ENCODE peak calls at places on chromosomes 13 and 19, in seven cellular contexts. P is gastrocnemius medialis, I is AG04450, M is prostate gland, Q is heart right ventricle, A is fibroblast of lung, Y is cardiac fibroblast. L is an unnamed sample.

GRCh38 chr19:39515551-39516191 is 732 bp downstream of the SELENOV start:
- DNase-seq in A (no peak), Y (no peak), P (no peak), M (no peak), I (no peak), Q (no peak), L (no peak)

GRCh38 chr19:39590265-39590664 is 12.1 kb upstream of the LGALS13 start:
- DNase-seq in P (no peak), Q (no peak), I (no peak), M (no peak), Y (peak; percentile 3), A (no peak), L (no peak)

GRCh38 chr13:97367016-97367415 is 67.0 kb upstream of the RAP2A start:
- DNase-seq in Q (no peak), M (no peak), I (no peak), P (peak; percentile 70), A (peak; percentile 79), Y (peak; percentile 23), L (peak; percentile 56)

GRCh38 chr13:23348270-23349126 is 85.0 kb downstream of the SACS start:
- DNase-seq in Y (peak; percentile 10), Q (no peak), A (peak; percentile 54), M (no peak), P (no peak), I (no peak), L (peak; percentile 39)

GRCh38 chr19:55901369-55902079 is 30.6 kb downstream of the NLRP13 start:
- DNase-seq in M (no peak), I (no peak), Q (no peak), P (no peak), A (no peak), Y (no peak), L (no peak)

GRCh38 chr13:24931450-24932217 is 164.3 kb upstream of the PABPC3 start:
- DNase-seq in M (no peak), P (no peak), Y (no peak), Q (no peak), I (no peak), A (no peak), L (no peak)

GRCh38 chr13:24911135-24911524 is 147.2 kb downstream of the RNF17 start:
- DNase-seq in Q (no peak), I (no peak), M (no peak), Y (peak; percentile 13), P (no peak), A (peak; percentile 62), L (peak; percentile 36)

GRCh38 chr13:33940898-33941297 is 122.9 kb downstream of the RFC3 start:
- DNase-seq in Q (no peak), A (no peak), P (no peak), M (no peak), Y (peak; percentile 23), I (no peak), L (no peak)

GRCh38 chr19:2149980-2150793 is 1.2 kb downstream of the AP3D1 start:
- DNase-seq in Y (peak; percentile 16), Q (no peak), A (no peak), M (no peak), P (peak; percentile 57), I (no peak), L (peak; percentile 48)

GRCh38 chr13:20424959-20425358 is 100.7 kb downstream of the CRYL1 start:
- DNase-seq in I (peak; percentile 26), M (no peak), Q (no peak), Y (peak; percentile 16), P (no peak), A (peak; percentile 51), L (no peak)

GRCh38 chr13:78121459-78122348 is 203.1 kb upstream of the EDNRB start:
- DNase-seq in Y (peak; percentile 85), M (peak; percentile 35), A (peak; percentile 83), P (peak; percentile 18), Q (no peak), I (no peak), L (peak; percentile 24)

GRCh38 chr13:58907347-58907746 is 1256.4 kb downstream of the DIAPH3 start:
- DNase-seq in M (no peak), P (no peak), I (no peak), A (peak; percentile 17), Q (no peak), Y (peak; percentile 8), L (no peak)

GRCh38 chr13:99737456-99737855 is 234.1 kb downstream of the ZIC5 start:
- DNase-seq in I (no peak), M (no peak), A (no peak), P (no peak), Y (no peak), Q (no peak), L (no peak)

GRCh38 chr13:60066206-60066605 is 97.5 kb downstream of the DIAPH3 start:
- DNase-seq in I (no peak), A (no peak), Q (no peak), Y (no peak), M (no peak), P (no peak), L (no peak)

GRCh38 chr19:51258761-51259160 is 7.9 kb downstream of the SIGLECL1 start:
- DNase-seq in I (no peak), Y (no peak), Q (no peak), P (no peak), A (no peak), M (no peak), L (no peak)

GRCh38 chr19:5913739-5914357 is at the start of gene CAPS:
- DNase-seq in Y (peak; percentile 82), Q (peak; percentile 59), A (peak; percentile 69), P (peak; percentile 28), M (peak; percentile 81), I (no peak), L (peak; percentile 63)

GRCh38 chr19:19033426-19034203 is at the start of the genes ARMC6 and SUGP2:
- DNase-seq in M (peak; percentile 80), I (peak; percentile 53), Q (peak; percentile 87), P (peak; percentile 80), A (peak; percentile 86), Y (peak; percentile 91), L (peak; percentile 80)

GRCh38 chr13:98879965-98880364 is 97.9 kb downstream of the DOCK9 start:
- DNase-seq in Y (no peak), M (no peak), I (no peak), A (no peak), Q (no peak), P (peak; percentile 69), L (no peak)

GRCh38 chr13:42720116-42720857 is 61.1 kb upstream of the FAM216B start:
- DNase-seq in A (peak; percentile 100), M (no peak), P (no peak), I (peak; percentile 91), Q (no peak), Y (peak; percentile 99), L (peak; percentile 95)

GRCh38 chr19:23823952-23824389 is 65.3 kb upstream of the ZNF681 start:
- DNase-seq in P (no peak), I (no peak), A (peak; percentile 3), Y (no peak), M (no peak), Q (no peak), L (no peak)

GRCh38 chr13:72244788-72245187 is 377.8 kb upstream of the DACH1 start:
- DNase-seq in Q (no peak), Y (no peak), P (no peak), A (no peak), I (no peak), M (no peak), L (no peak)

GRCh38 chr13:50124536-50125305 is 109.5 kb downstream of the KCNRG start:
- DNase-seq in P (no peak), Q (peak; percentile 54), A (peak; percentile 96), M (peak; percentile 97), I (no peak), Y (peak; percentile 98), L (peak; percentile 63)

DNA sequence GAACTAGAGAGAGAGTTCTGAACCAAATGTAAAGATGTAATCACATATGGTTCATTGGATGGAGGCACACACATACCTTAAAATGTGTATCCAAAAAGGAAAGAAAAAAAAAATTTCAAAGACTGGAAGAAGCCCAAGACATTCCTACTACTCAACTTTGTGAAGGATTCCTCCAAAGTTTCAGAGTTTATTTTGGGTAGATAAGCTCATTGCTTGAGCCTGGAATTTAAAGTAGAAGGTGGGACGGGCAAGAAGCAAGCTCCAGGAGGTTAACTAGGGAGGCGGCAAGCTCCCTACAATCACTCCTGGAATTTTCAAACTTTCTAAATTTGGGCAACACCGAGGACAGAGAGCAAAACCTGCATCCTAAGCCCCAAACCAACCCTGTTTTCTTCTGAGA is 1.9 kb downstream of the TSHZ3 start:
- DNase-seq in P (no peak), A (no peak), M (no peak), I (no peak), Y (peak; percentile 29), Q (no peak), L (no peak)
- H3K4me3 ChIP-seq in P (no peak overlapping the region), A (peak overlapping the region; percentile 91), M (peak overlapping the region; percentile 93), I (peak overlapping the region; percentile 88), Y (peak overlapping the region; percentile 80), Q (peak overlapping the region; percentile 90), L (peak overlapping the region; percentile 75)

GRCh38 chr13:48647625-48648024 is 6.1 kb upstream of the CYSLTR2 start:
- DNase-seq in I (no peak), Q (no peak), A (no peak), P (no peak), Y (no peak), M (no peak), L (no peak)
- TF ChIP-seq CTCF in I (no peak), Q (no peak), A (no peak), P (peak; percentile 8), Y (no peak), M (no peak), L (no peak)

DNA sequence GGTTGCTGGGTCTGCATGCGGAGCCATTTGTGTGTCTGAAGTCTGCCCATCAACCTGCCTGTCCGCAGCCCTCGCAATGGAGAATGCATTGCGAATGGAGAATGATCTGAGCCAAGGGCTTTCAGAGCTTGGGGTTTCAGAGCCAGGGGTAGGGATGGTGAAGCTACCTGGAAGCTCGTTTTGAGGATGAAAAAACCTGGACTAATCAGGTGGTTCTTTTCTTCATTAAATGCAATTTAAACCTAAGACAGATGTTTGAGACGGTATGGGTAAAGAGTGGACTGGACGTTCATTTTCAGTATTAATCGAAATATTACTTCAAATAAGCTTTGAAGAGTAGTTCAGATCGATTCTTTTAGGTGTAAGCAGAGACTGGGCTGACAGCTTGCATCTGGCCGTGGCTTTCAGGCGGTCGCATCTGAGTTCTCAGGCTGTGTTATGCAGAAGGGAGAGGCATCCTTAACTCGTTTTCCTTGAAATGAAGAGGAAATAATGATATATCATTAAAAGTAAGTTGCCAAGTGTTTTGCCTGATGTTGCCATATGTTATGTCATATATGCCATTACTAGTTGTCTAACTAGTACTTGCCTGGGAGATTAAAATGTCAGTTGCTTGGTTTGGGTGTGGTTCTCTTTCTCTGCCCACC is 801 bp downstream of the MCF2L start:
- DNase-seq in Q (no peak), Y (no peak), I (no peak), M (no peak), P (no peak), A (no peak), L (no peak)
- H3K4me3 ChIP-seq in Q (peak overlapping the region; percentile 49), Y (no peak overlapping the region), I (no peak overlapping the region), M (peak overlapping the region; percentile 68), P (peak overlapping the region; percentile 40), A (no peak overlapping the region), L (no peak overlapping the region)

DNA sequence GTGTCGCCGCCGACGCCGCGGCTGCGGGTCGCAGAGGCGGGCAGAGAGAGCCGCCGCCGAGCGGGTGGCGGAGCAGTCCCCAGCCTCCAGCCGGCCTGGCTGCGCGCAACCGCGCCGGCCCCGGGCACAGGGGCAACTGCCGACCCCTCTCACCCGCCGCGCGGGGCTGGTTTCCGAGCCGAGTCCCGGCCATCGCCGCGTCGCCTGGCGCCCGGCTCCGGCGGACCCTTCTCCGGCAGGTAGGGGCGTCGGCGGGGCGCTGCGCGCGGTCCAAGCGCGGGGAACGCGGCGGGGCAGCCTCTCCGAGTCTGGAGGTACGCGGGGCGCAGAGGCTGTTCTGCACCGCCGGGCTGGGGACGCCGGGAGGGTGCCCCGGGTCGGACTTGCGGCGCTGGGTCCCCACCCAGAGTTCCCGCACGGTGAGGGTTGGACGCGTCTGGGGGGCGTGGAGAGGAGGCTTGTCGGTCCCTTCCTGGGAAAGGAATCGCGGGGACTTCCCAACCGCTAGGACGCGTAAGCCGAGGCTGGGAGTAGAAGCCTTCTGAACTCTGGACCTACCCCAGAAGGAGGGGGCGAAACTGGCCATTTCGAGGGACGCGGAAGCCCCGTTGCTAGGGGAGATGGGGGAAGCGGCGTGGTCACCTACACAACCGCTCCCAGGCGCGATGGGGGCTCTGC is 133.6 kb upstream of the MYO16 start:
- DNase-seq in P (no peak), A (peak; percentile 16), M (no peak), Q (no peak), I (no peak), Y (no peak), L (no peak)
- TF ChIP-seq CTCF in P (no peak), A (no peak), M (no peak), Q (no peak), I (no peak), Y (no peak), L (no peak)